ENCODE peak calls at places on chromosome 18, in six cellular contexts. N is lower leg skin, S is uterus, F is NB4, O is ovary, A is endothelial cell of umbilical vein. Y is an unnamed sample.

GRCh38 chr18:79496237-79496977 is 100.7 kb downstream of the NFATC1 start:
- DNase-seq in N (peak; percentile 74), S (peak; percentile 27), F (no peak), O (no peak), A (no peak), Y (no peak)

GRCh38 chr18:3061581-3062416 is 48.9 kb upstream of the LPIN2 start:
- DNase-seq in N (no peak), S (no peak), F (no peak), O (no peak), A (no peak), Y (no peak)

GRCh38 chr18:23401400-23402347 is 51.4 kb upstream of the RIOK3 start:
- DNase-seq in N (peak; percentile 64), S (no peak), F (no peak), O (peak; percentile 30), A (peak; percentile 97), Y (peak; percentile 47)

GRCh38 chr18:13159579-13159978 is 59.0 kb upstream of the LDLRAD4 start:
- DNase-seq in N (no peak), S (no peak), F (peak; percentile 71), O (no peak), A (peak; percentile 58), Y (no peak)

GRCh38 chr18:66616523-66616983 is 12.7 kb upstream of the CDH19 start:
- DNase-seq in N (no peak), S (no peak), F (peak; percentile 37), O (no peak), A (peak; percentile 19), Y (no peak)

GRCh38 chr18:78517973-78518372 is 461.6 kb upstream of the SALL3 start:
- DNase-seq in N (peak; percentile 49), S (no peak), F (no peak), O (no peak), A (no peak), Y (no peak)

GRCh38 chr18:12307871-12308385 is at the start of gene TUBB6:
- DNase-seq in N (peak; percentile 93), S (peak; percentile 83), F (peak; percentile 92), O (peak; percentile 70), A (peak; percentile 85), Y (peak; percentile 64)

GRCh38 chr18:26764584-26764983 is 100.9 kb downstream of the AQP4 start:
- DNase-seq in N (no peak), S (no peak), F (no peak), O (no peak), A (no peak), Y (no peak)

GRCh38 chr18:67243799-67244587 is 272.5 kb downstream of the DSEL start:
- DNase-seq in N (no peak), S (no peak), F (no peak), O (no peak), A (peak; percentile 53), Y (no peak)

GRCh38 chr18:67154979-67155378 is 361.5 kb downstream of the DSEL start:
- DNase-seq in N (no peak), S (no peak), F (no peak), O (no peak), A (no peak), Y (no peak)

GRCh38 chr18:45059695-45060094 is 379.0 kb downstream of the SETBP1 start:
- DNase-seq in N (no peak), S (no peak), F (peak; percentile 90), O (no peak), A (peak; percentile 14), Y (no peak)

GRCh38 chr18:75211002-75211621 is 515 bp downstream of the TSHZ1 start:
- DNase-seq in N (no peak), S (no peak), F (peak; percentile 54), O (no peak), A (peak; percentile 43), Y (no peak)

GRCh38 chr18:74951165-74951760 is 257.7 kb downstream of the PTGR3 start:
- DNase-seq in N (no peak), S (no peak), F (no peak), O (peak; percentile 12), A (peak; percentile 98), Y (peak; percentile 77)

GRCh38 chr18:68714356-68714706 is 577 bp downstream of the TMX3 start:
- DNase-seq in N (no peak), S (no peak), F (peak; percentile 40), O (no peak), A (peak; percentile 55), Y (no peak)

GRCh38 chr18:30618567-30618966 is 424.0 kb downstream of the DSC3 start:
- DNase-seq in N (no peak), S (no peak), F (no peak), O (no peak), A (no peak), Y (no peak)

GRCh38 chr18:75752864-75753263 is 325.4 kb upstream of the SMIM21 start:
- DNase-seq in N (no peak), S (no peak), F (no peak), O (no peak), A (no peak), Y (no peak)

GRCh38 chr18:74196220-74197119 is 48.1 kb downstream of the TIMM21 start:
- DNase-seq in N (no peak), S (peak; percentile 34), F (peak; percentile 68), O (peak; percentile 39), A (peak; percentile 78), Y (peak; percentile 74)

GRCh38 chr18:53997064-53997463 is 227.4 kb downstream of the MBD2 start:
- DNase-seq in N (no peak), S (no peak), F (no peak), O (no peak), A (no peak), Y (no peak)

GRCh38 chr18:42131044-42131939 is 176.3 kb downstream of the PIK3C3 start:
- DNase-seq in N (no peak), S (peak; percentile 19), F (no peak), O (no peak), A (no peak), Y (peak; percentile 27)

GRCh38 chr18:31801078-31801477 is 40.4 kb upstream of the SLC25A52 start:
- DNase-seq in N (no peak), S (no peak), F (no peak), O (no peak), A (no peak), Y (no peak)

GRCh38 chr18:36309436-36310391 is 12.2 kb downstream of the FHOD3 start:
- DNase-seq in N (no peak), S (no peak), F (no peak), O (peak; percentile 60), A (peak; percentile 17), Y (no peak)

GRCh38 chr18:73136134-73136533 is 268.3 kb upstream of the NETO1 start:
- DNase-seq in N (no peak), S (no peak), F (peak; percentile 6), O (no peak), A (no peak), Y (no peak)

GRCh38 chr18:5058768-5059539 is 138.1 kb downstream of the AKAIN1 start:
- DNase-seq in N (no peak), S (no peak), F (peak; percentile 34), O (no peak), A (no peak), Y (no peak)

GRCh38 chr18:76953186-76953982 is 131.0 kb downstream of the ZNF236 start:
- DNase-seq in N (no peak), S (peak; percentile 78), F (no peak), O (peak; percentile 85), A (peak; percentile 76), Y (peak; percentile 92)

GRCh38 chr18:76956648-76957047 is 134.3 kb downstream of the ZNF236 start:
- DNase-seq in N (no peak), S (no peak), F (no peak), O (no peak), A (no peak), Y (no peak)

GRCh38 chr18:76957384-76958355 is 135.3 kb downstream of the ZNF236 start:
- DNase-seq in N (no peak), S (no peak), F (no peak), O (no peak), A (no peak), Y (no peak)

GRCh38 chr18:76952747-76953146 is 130.4 kb downstream of the ZNF236 start:
- DNase-seq in N (no peak), S (no peak), F (no peak), O (no peak), A (no peak), Y (no peak)

GRCh38 chr18:76955529-76956170 is 133.3 kb downstream of the ZNF236 start:
- DNase-seq in N (no peak), S (no peak), F (no peak), O (no peak), A (no peak), Y (peak; percentile 36)
- TF ChIP-seq POLR2A in N (no peak), S (no peak), F (no peak), O (no peak), A (no peak), Y (no peak)

GRCh38 chr18:8448091-8448490 is 161.1 kb upstream of the RAB12 start:
- DNase-seq in N (no peak), S (no peak), F (no peak), O (no peak), A (no peak), Y (no peak)
- TF ChIP-seq POLR2A in N (no peak), S (no peak), F (no peak), O (no peak), A (no peak), Y (no peak)

GRCh38 chr18:48800877-48801727 is 149.7 kb downstream of the SMAD7 start:
- DNase-seq in N (peak; percentile 64), S (peak; percentile 9), F (no peak), O (peak; percentile 7), A (no peak), Y (peak; percentile 8)
- TF ChIP-seq POLR2A in N (no peak), S (no peak), F (no peak), O (no peak), A (no peak), Y (no peak)

DNA sequence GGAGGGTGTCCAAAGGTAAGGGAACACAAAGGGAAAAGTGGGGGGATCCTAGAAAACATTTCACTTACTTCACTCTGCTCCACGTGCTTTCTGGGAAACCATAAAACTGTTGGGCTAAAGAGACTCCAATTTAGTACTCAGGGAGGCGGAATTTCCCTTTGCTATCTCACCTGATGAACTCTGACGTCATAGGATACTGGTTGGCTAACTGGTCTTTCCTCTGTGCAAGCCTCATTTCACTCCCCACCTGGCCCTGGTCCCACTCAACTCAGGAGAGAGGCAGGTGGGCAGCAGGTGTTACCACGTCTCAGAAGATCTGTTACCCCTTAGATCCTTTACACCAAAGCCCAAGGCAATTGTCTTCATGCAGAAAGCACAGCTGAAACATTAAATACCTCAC is 51.8 kb upstream of the PMAIP1 start:
- DNase-seq in N (no peak), S (no peak), F (no peak), O (no peak), A (no peak), Y (no peak)
- TF ChIP-seq POLR2A in N (no peak), S (no peak), F (no peak), O (no peak), A (no peak), Y (no peak)

DNA sequence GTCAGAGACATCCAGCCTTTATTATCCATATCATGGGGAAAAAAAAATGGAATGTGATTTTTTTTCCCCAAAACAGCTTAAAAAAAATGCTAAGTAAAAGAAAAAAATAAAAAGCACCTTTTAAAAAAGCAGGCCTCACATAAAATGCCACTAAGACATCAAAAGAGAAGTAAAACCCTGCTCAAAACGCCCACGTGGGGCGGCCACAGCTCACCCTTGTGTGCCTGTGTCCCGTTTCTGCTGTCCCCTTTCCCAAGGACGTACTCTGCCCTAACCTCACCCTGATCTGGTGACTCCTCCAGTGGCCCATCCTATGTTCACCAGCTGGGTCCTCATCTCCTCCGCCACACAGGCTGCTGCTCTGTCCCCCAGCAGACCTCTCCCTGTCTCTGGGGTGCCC is 125.4 kb downstream of the NEDD4L start:
- DNase-seq in N (peak; percentile 43), S (no peak), F (no peak), O (no peak), A (no peak), Y (no peak)
- TF ChIP-seq POLR2A in N (no peak), S (no peak), F (no peak), O (no peak), A (no peak), Y (no peak)

GRCh38 chr18:63138469-63139340 is 180.9 kb downstream of the BCL2 start:
- DNase-seq in N (no peak), S (no peak), F (no peak), O (no peak), A (no peak), Y (no peak)
- TF ChIP-seq POLR2A in N (no peak), S (no peak), F (no peak), O (no peak), A (no peak), Y (no peak)